ENCODE peak calls at places on chromosomes 6 and 20, in five cellular contexts. One of them, this sample, is unnamed.

GRCh38 chr6:73234732-73235131 is 9.4 kb upstream of the KHDC1L start:
- DNase-seq in HTR-8/SVneo: peak
- DNase-seq in sciatic nerve: no peak
- DNase-seq in activated T-helper 1 cell treated with anti-CD3 and anti-CD28 coated beads, Interleukin-12 subunit alpha, Interleukin-12 subunit beta, Interleukin-2, Interleukin-4 antibody, amounts not matched to agents 30 ng/mL and 10 ng/mL and 1 ng/mL, durations not matched to agents 14 hours and 24 hours and 36 hours: no peak
- DNase-seq in activated naive CD4-positive, alpha-beta T cell treated with Interleukin-2 at 50 U/mL for 16 hours: no peak
- DNase-seq in this sample: no peak

GRCh38 chr6:55998586-55998985 is 123.2 kb upstream of the BMP5 start:
- DNase-seq in activated naive CD4-positive, alpha-beta T cell treated with Interleukin-2 at 50 U/mL for 16 hours: no peak
- DNase-seq in sciatic nerve: no peak
- DNase-seq in activated T-helper 1 cell treated with anti-CD3 and anti-CD28 coated beads, Interleukin-12 subunit alpha, Interleukin-12 subunit beta, Interleukin-2, Interleukin-4 antibody, amounts not matched to agents 30 ng/mL and 10 ng/mL and 1 ng/mL, durations not matched to agents 14 hours and 24 hours and 36 hours: no peak
- DNase-seq in HTR-8/SVneo: no peak
- DNase-seq in this sample: no peak

GRCh38 chr20:25082498-25082873 is 545 bp upstream of the VSX1 start:
- DNase-seq in HTR-8/SVneo: no peak
- DNase-seq in activated T-helper 1 cell treated with anti-CD3 and anti-CD28 coated beads, Interleukin-12 subunit alpha, Interleukin-12 subunit beta, Interleukin-2, Interleukin-4 antibody, amounts not matched to agents 30 ng/mL and 10 ng/mL and 1 ng/mL, durations not matched to agents 14 hours and 24 hours and 36 hours: no peak
- DNase-seq in sciatic nerve: peak
- DNase-seq in activated naive CD4-positive, alpha-beta T cell treated with Interleukin-2 at 50 U/mL for 16 hours: no peak
- DNase-seq in this sample: peak

GRCh38 chr20:35523298-35523888 is 6.1 kb downstream of the C20orf173 start:
- DNase-seq in sciatic nerve: no peak
- DNase-seq in activated T-helper 1 cell treated with anti-CD3 and anti-CD28 coated beads, Interleukin-12 subunit alpha, Interleukin-12 subunit beta, Interleukin-2, Interleukin-4 antibody, amounts not matched to agents 30 ng/mL and 10 ng/mL and 1 ng/mL, durations not matched to agents 14 hours and 24 hours and 36 hours: peak
- DNase-seq in activated naive CD4-positive, alpha-beta T cell treated with Interleukin-2 at 50 U/mL for 16 hours: peak
- DNase-seq in HTR-8/SVneo: no peak
- DNase-seq in this sample: peak

GRCh38 chr6:158029668-158030230 is 48.1 kb downstream of the SYNJ2 start:
- DNase-seq in activated naive CD4-positive, alpha-beta T cell treated with Interleukin-2 at 50 U/mL for 16 hours: no peak
- DNase-seq in activated T-helper 1 cell treated with anti-CD3 and anti-CD28 coated beads, Interleukin-12 subunit alpha, Interleukin-12 subunit beta, Interleukin-2, Interleukin-4 antibody, amounts not matched to agents 30 ng/mL and 10 ng/mL and 1 ng/mL, durations not matched to agents 14 hours and 24 hours and 36 hours: no peak
- DNase-seq in HTR-8/SVneo: no peak
- DNase-seq in sciatic nerve: no peak
- DNase-seq in this sample: no peak

GRCh38 chr6:77972334-77972733 is 319.5 kb downstream of the MEI4 start:
- DNase-seq in activated naive CD4-positive, alpha-beta T cell treated with Interleukin-2 at 50 U/mL for 16 hours: no peak
- DNase-seq in activated T-helper 1 cell treated with anti-CD3 and anti-CD28 coated beads, Interleukin-12 subunit alpha, Interleukin-12 subunit beta, Interleukin-2, Interleukin-4 antibody, amounts not matched to agents 30 ng/mL and 10 ng/mL and 1 ng/mL, durations not matched to agents 14 hours and 24 hours and 36 hours: no peak
- DNase-seq in HTR-8/SVneo: no peak
- DNase-seq in sciatic nerve: no peak
- DNase-seq in this sample: no peak

GRCh38 chr6:122063090-122063489 is 336.4 kb upstream of the HSF2 start:
- DNase-seq in activated naive CD4-positive, alpha-beta T cell treated with Interleukin-2 at 50 U/mL for 16 hours: no peak
- DNase-seq in HTR-8/SVneo: no peak
- DNase-seq in sciatic nerve: no peak
- DNase-seq in activated T-helper 1 cell treated with anti-CD3 and anti-CD28 coated beads, Interleukin-12 subunit alpha, Interleukin-12 subunit beta, Interleukin-2, Interleukin-4 antibody, amounts not matched to agents 30 ng/mL and 10 ng/mL and 1 ng/mL, durations not matched to agents 14 hours and 24 hours and 36 hours: no peak
- DNase-seq in this sample: no peak

GRCh38 chr6:69232506-69233194 is 564.2 kb downstream of the LMBRD1 start:
- DNase-seq in sciatic nerve: peak
- DNase-seq in HTR-8/SVneo: peak
- DNase-seq in activated naive CD4-positive, alpha-beta T cell treated with Interleukin-2 at 50 U/mL for 16 hours: peak
- DNase-seq in activated T-helper 1 cell treated with anti-CD3 and anti-CD28 coated beads, Interleukin-12 subunit alpha, Interleukin-12 subunit beta, Interleukin-2, Interleukin-4 antibody, amounts not matched to agents 30 ng/mL and 10 ng/mL and 1 ng/mL, durations not matched to agents 14 hours and 24 hours and 36 hours: peak
- DNase-seq in this sample: peak

GRCh38 chr6:17962436-17963031 is 24.9 kb downstream of the KIF13A start:
- DNase-seq in activated naive CD4-positive, alpha-beta T cell treated with Interleukin-2 at 50 U/mL for 16 hours: no peak
- DNase-seq in activated T-helper 1 cell treated with anti-CD3 and anti-CD28 coated beads, Interleukin-12 subunit alpha, Interleukin-12 subunit beta, Interleukin-2, Interleukin-4 antibody, amounts not matched to agents 30 ng/mL and 10 ng/mL and 1 ng/mL, durations not matched to agents 14 hours and 24 hours and 36 hours: no peak
- DNase-seq in HTR-8/SVneo: peak
- DNase-seq in sciatic nerve: no peak
- DNase-seq in this sample: no peak

GRCh38 chr6:135675862-135676261 is 175.6 kb upstream of the PDE7B start:
- DNase-seq in HTR-8/SVneo: peak
- DNase-seq in activated naive CD4-positive, alpha-beta T cell treated with Interleukin-2 at 50 U/mL for 16 hours: no peak
- DNase-seq in sciatic nerve: no peak
- DNase-seq in activated T-helper 1 cell treated with anti-CD3 and anti-CD28 coated beads, Interleukin-12 subunit alpha, Interleukin-12 subunit beta, Interleukin-2, Interleukin-4 antibody, amounts not matched to agents 30 ng/mL and 10 ng/mL and 1 ng/mL, durations not matched to agents 14 hours and 24 hours and 36 hours: peak
- DNase-seq in this sample: peak

GRCh38 chr6:7468382-7469081 is 72.9 kb upstream of the DSP start:
- DNase-seq in activated naive CD4-positive, alpha-beta T cell treated with Interleukin-2 at 50 U/mL for 16 hours: peak
- DNase-seq in HTR-8/SVneo: peak
- DNase-seq in activated T-helper 1 cell treated with anti-CD3 and anti-CD28 coated beads, Interleukin-12 subunit alpha, Interleukin-12 subunit beta, Interleukin-2, Interleukin-4 antibody, amounts not matched to agents 30 ng/mL and 10 ng/mL and 1 ng/mL, durations not matched to agents 14 hours and 24 hours and 36 hours: no peak
- DNase-seq in sciatic nerve: no peak
- DNase-seq in this sample: no peak

GRCh38 chr6:46629698-46630097 is 22.9 kb downstream of the CYP39A1 start:
- DNase-seq in activated naive CD4-positive, alpha-beta T cell treated with Interleukin-2 at 50 U/mL for 16 hours: no peak
- DNase-seq in sciatic nerve: no peak
- DNase-seq in HTR-8/SVneo: no peak
- DNase-seq in activated T-helper 1 cell treated with anti-CD3 and anti-CD28 coated beads, Interleukin-12 subunit alpha, Interleukin-12 subunit beta, Interleukin-2, Interleukin-4 antibody, amounts not matched to agents 30 ng/mL and 10 ng/mL and 1 ng/mL, durations not matched to agents 14 hours and 24 hours and 36 hours: no peak
- DNase-seq in this sample: no peak

GRCh38 chr6:10180138-10181074 is 234.5 kb downstream of the TFAP2A start:
- DNase-seq in activated T-helper 1 cell treated with anti-CD3 and anti-CD28 coated beads, Interleukin-12 subunit alpha, Interleukin-12 subunit beta, Interleukin-2, Interleukin-4 antibody, amounts not matched to agents 30 ng/mL and 10 ng/mL and 1 ng/mL, durations not matched to agents 14 hours and 24 hours and 36 hours: no peak
- DNase-seq in HTR-8/SVneo: no peak
- DNase-seq in sciatic nerve: no peak
- DNase-seq in activated naive CD4-positive, alpha-beta T cell treated with Interleukin-2 at 50 U/mL for 16 hours: no peak
- DNase-seq in this sample: no peak

GRCh38 chr6:152180601-152181000 is 373.1 kb downstream of the ESR1 start:
- DNase-seq in sciatic nerve: no peak
- DNase-seq in HTR-8/SVneo: no peak
- DNase-seq in activated T-helper 1 cell treated with anti-CD3 and anti-CD28 coated beads, Interleukin-12 subunit alpha, Interleukin-12 subunit beta, Interleukin-2, Interleukin-4 antibody, amounts not matched to agents 30 ng/mL and 10 ng/mL and 1 ng/mL, durations not matched to agents 14 hours and 24 hours and 36 hours: no peak
- DNase-seq in activated naive CD4-positive, alpha-beta T cell treated with Interleukin-2 at 50 U/mL for 16 hours: no peak
- DNase-seq in this sample: no peak

GRCh38 chr20:45028424-45029136 is 62.3 kb downstream of the STK4 start:
- DNase-seq in sciatic nerve: no peak
- DNase-seq in activated naive CD4-positive, alpha-beta T cell treated with Interleukin-2 at 50 U/mL for 16 hours: peak
- DNase-seq in HTR-8/SVneo: no peak
- DNase-seq in activated T-helper 1 cell treated with anti-CD3 and anti-CD28 coated beads, Interleukin-12 subunit alpha, Interleukin-12 subunit beta, Interleukin-2, Interleukin-4 antibody, amounts not matched to agents 30 ng/mL and 10 ng/mL and 1 ng/mL, durations not matched to agents 14 hours and 24 hours and 36 hours: no peak
- DNase-seq in this sample: no peak

GRCh38 chr6:157830354-157831017 is 7.4 kb downstream of the SNX9 start:
- DNase-seq in HTR-8/SVneo: no peak
- DNase-seq in activated T-helper 1 cell treated with anti-CD3 and anti-CD28 coated beads, Interleukin-12 subunit alpha, Interleukin-12 subunit beta, Interleukin-2, Interleukin-4 antibody, amounts not matched to agents 30 ng/mL and 10 ng/mL and 1 ng/mL, durations not matched to agents 14 hours and 24 hours and 36 hours: no peak
- DNase-seq in activated naive CD4-positive, alpha-beta T cell treated with Interleukin-2 at 50 U/mL for 16 hours: no peak
- DNase-seq in sciatic nerve: no peak
- DNase-seq in this sample: peak

GRCh38 chr6:305371-306206 is 13.3 kb downstream of the DUSP22 start:
- DNase-seq in activated naive CD4-positive, alpha-beta T cell treated with Interleukin-2 at 50 U/mL for 16 hours: no peak
- DNase-seq in HTR-8/SVneo: no peak
- DNase-seq in sciatic nerve: no peak
- DNase-seq in activated T-helper 1 cell treated with anti-CD3 and anti-CD28 coated beads, Interleukin-12 subunit alpha, Interleukin-12 subunit beta, Interleukin-2, Interleukin-4 antibody, amounts not matched to agents 30 ng/mL and 10 ng/mL and 1 ng/mL, durations not matched to agents 14 hours and 24 hours and 36 hours: no peak
- DNase-seq in this sample: peak

GRCh38 chr6:110226261-110226660 is 46.0 kb downstream of the CDC40 start:
- DNase-seq in sciatic nerve: no peak
- DNase-seq in activated T-helper 1 cell treated with anti-CD3 and anti-CD28 coated beads, Interleukin-12 subunit alpha, Interleukin-12 subunit beta, Interleukin-2, Interleukin-4 antibody, amounts not matched to agents 30 ng/mL and 10 ng/mL and 1 ng/mL, durations not matched to agents 14 hours and 24 hours and 36 hours: no peak
- DNase-seq in HTR-8/SVneo: no peak
- DNase-seq in activated naive CD4-positive, alpha-beta T cell treated with Interleukin-2 at 50 U/mL for 16 hours: no peak
- DNase-seq in this sample: no peak

GRCh38 chr6:48757661-48758060 is 646.7 kb upstream of the PTCHD4 start:
- DNase-seq in activated naive CD4-positive, alpha-beta T cell treated with Interleukin-2 at 50 U/mL for 16 hours: no peak
- DNase-seq in sciatic nerve: no peak
- DNase-seq in HTR-8/SVneo: no peak
- DNase-seq in activated T-helper 1 cell treated with anti-CD3 and anti-CD28 coated beads, Interleukin-12 subunit alpha, Interleukin-12 subunit beta, Interleukin-2, Interleukin-4 antibody, amounts not matched to agents 30 ng/mL and 10 ng/mL and 1 ng/mL, durations not matched to agents 14 hours and 24 hours and 36 hours: no peak
- DNase-seq in this sample: no peak

GRCh38 chr20:53413188-53413631 is 180.4 kb downstream of the ZNF217 start:
- DNase-seq in activated T-helper 1 cell treated with anti-CD3 and anti-CD28 coated beads, Interleukin-12 subunit alpha, Interleukin-12 subunit beta, Interleukin-2, Interleukin-4 antibody, amounts not matched to agents 30 ng/mL and 10 ng/mL and 1 ng/mL, durations not matched to agents 14 hours and 24 hours and 36 hours: peak
- DNase-seq in HTR-8/SVneo: peak
- DNase-seq in activated naive CD4-positive, alpha-beta T cell treated with Interleukin-2 at 50 U/mL for 16 hours: peak
- DNase-seq in sciatic nerve: no peak
- DNase-seq in this sample: peak

GRCh38 chr6:166658792-166659150 is 31.7 kb upstream of the RPS6KA2 start:
- DNase-seq in activated naive CD4-positive, alpha-beta T cell treated with Interleukin-2 at 50 U/mL for 16 hours: no peak
- DNase-seq in activated T-helper 1 cell treated with anti-CD3 and anti-CD28 coated beads, Interleukin-12 subunit alpha, Interleukin-12 subunit beta, Interleukin-2, Interleukin-4 antibody, amounts not matched to agents 30 ng/mL and 10 ng/mL and 1 ng/mL, durations not matched to agents 14 hours and 24 hours and 36 hours: no peak
- DNase-seq in HTR-8/SVneo: no peak
- DNase-seq in sciatic nerve: no peak
- DNase-seq in this sample: no peak

GRCh38 chr6:2376429-2377355 is 131.3 kb upstream of the GMDS start:
- DNase-seq in activated T-helper 1 cell treated with anti-CD3 and anti-CD28 coated beads, Interleukin-12 subunit alpha, Interleukin-12 subunit beta, Interleukin-2, Interleukin-4 antibody, amounts not matched to agents 30 ng/mL and 10 ng/mL and 1 ng/mL, durations not matched to agents 14 hours and 24 hours and 36 hours: no peak
- DNase-seq in HTR-8/SVneo: peak
- DNase-seq in sciatic nerve: no peak
- DNase-seq in activated naive CD4-positive, alpha-beta T cell treated with Interleukin-2 at 50 U/mL for 16 hours: no peak
- DNase-seq in this sample: no peak

GRCh38 chr6:9172096-9172495 is 736.8 kb upstream of the SLC35B3 start:
- DNase-seq in activated naive CD4-positive, alpha-beta T cell treated with Interleukin-2 at 50 U/mL for 16 hours: no peak
- DNase-seq in HTR-8/SVneo: no peak
- DNase-seq in activated T-helper 1 cell treated with anti-CD3 and anti-CD28 coated beads, Interleukin-12 subunit alpha, Interleukin-12 subunit beta, Interleukin-2, Interleukin-4 antibody, amounts not matched to agents 30 ng/mL and 10 ng/mL and 1 ng/mL, durations not matched to agents 14 hours and 24 hours and 36 hours: no peak
- DNase-seq in sciatic nerve: no peak
- DNase-seq in this sample: no peak

GRCh38 chr6:53440331-53440730 is 91.6 kb upstream of the ELOVL5 start:
- DNase-seq in activated naive CD4-positive, alpha-beta T cell treated with Interleukin-2 at 50 U/mL for 16 hours: no peak
- DNase-seq in HTR-8/SVneo: no peak
- DNase-seq in activated T-helper 1 cell treated with anti-CD3 and anti-CD28 coated beads, Interleukin-12 subunit alpha, Interleukin-12 subunit beta, Interleukin-2, Interleukin-4 antibody, amounts not matched to agents 30 ng/mL and 10 ng/mL and 1 ng/mL, durations not matched to agents 14 hours and 24 hours and 36 hours: no peak
- DNase-seq in sciatic nerve: no peak
- DNase-seq in this sample: no peak

GRCh38 chr20:17617868-17618672 is 48.2 kb downstream of the DSTN start:
- DNase-seq in activated naive CD4-positive, alpha-beta T cell treated with Interleukin-2 at 50 U/mL for 16 hours: no peak
- DNase-seq in activated T-helper 1 cell treated with anti-CD3 and anti-CD28 coated beads, Interleukin-12 subunit alpha, Interleukin-12 subunit beta, Interleukin-2, Interleukin-4 antibody, amounts not matched to agents 30 ng/mL and 10 ng/mL and 1 ng/mL, durations not matched to agents 14 hours and 24 hours and 36 hours: no peak
- DNase-seq in sciatic nerve: peak
- DNase-seq in HTR-8/SVneo: no peak
- DNase-seq in this sample: peak

GRCh38 chr6:117498159-117498558 is 15.7 kb downstream of the DCBLD1 start:
- DNase-seq in sciatic nerve: no peak
- DNase-seq in HTR-8/SVneo: peak
- DNase-seq in activated T-helper 1 cell treated with anti-CD3 and anti-CD28 coated beads, Interleukin-12 subunit alpha, Interleukin-12 subunit beta, Interleukin-2, Interleukin-4 antibody, amounts not matched to agents 30 ng/mL and 10 ng/mL and 1 ng/mL, durations not matched to agents 14 hours and 24 hours and 36 hours: no peak
- DNase-seq in activated naive CD4-positive, alpha-beta T cell treated with Interleukin-2 at 50 U/mL for 16 hours: no peak
- DNase-seq in this sample: no peak

GRCh38 chr20:4109587-4109986 is 94.2 kb upstream of the RNF24 start:
- DNase-seq in activated naive CD4-positive, alpha-beta T cell treated with Interleukin-2 at 50 U/mL for 16 hours: no peak
- DNase-seq in activated T-helper 1 cell treated with anti-CD3 and anti-CD28 coated beads, Interleukin-12 subunit alpha, Interleukin-12 subunit beta, Interleukin-2, Interleukin-4 antibody, amounts not matched to agents 30 ng/mL and 10 ng/mL and 1 ng/mL, durations not matched to agents 14 hours and 24 hours and 36 hours: no peak
- DNase-seq in HTR-8/SVneo: no peak
- DNase-seq in sciatic nerve: no peak
- DNase-seq in this sample: no peak

GRCh38 chr6:31972709-31973350 is 892 bp upstream of the DXO start:
- DNase-seq in activated T-helper 1 cell treated with anti-CD3 and anti-CD28 coated beads, Interleukin-12 subunit alpha, Interleukin-12 subunit beta, Interleukin-2, Interleukin-4 antibody, amounts not matched to agents 30 ng/mL and 10 ng/mL and 1 ng/mL, durations not matched to agents 14 hours and 24 hours and 36 hours: no peak
- DNase-seq in HTR-8/SVneo: no peak
- DNase-seq in activated naive CD4-positive, alpha-beta T cell treated with Interleukin-2 at 50 U/mL for 16 hours: peak
- DNase-seq in sciatic nerve: no peak
- DNase-seq in this sample: no peak

GRCh38 chr20:19121463-19121862 is 91.0 kb upstream of the SLC24A3 start:
- DNase-seq in activated T-helper 1 cell treated with anti-CD3 and anti-CD28 coated beads, Interleukin-12 subunit alpha, Interleukin-12 subunit beta, Interleukin-2, Interleukin-4 antibody, amounts not matched to agents 30 ng/mL and 10 ng/mL and 1 ng/mL, durations not matched to agents 14 hours and 24 hours and 36 hours: no peak
- DNase-seq in sciatic nerve: no peak
- DNase-seq in HTR-8/SVneo: no peak
- DNase-seq in activated naive CD4-positive, alpha-beta T cell treated with Interleukin-2 at 50 U/mL for 16 hours: no peak
- DNase-seq in this sample: no peak

GRCh38 chr6:111794716-111795452 is 78.4 kb downstream of the FYN start:
- DNase-seq in HTR-8/SVneo: no peak
- DNase-seq in activated naive CD4-positive, alpha-beta T cell treated with Interleukin-2 at 50 U/mL for 16 hours: no peak
- DNase-seq in sciatic nerve: no peak
- DNase-seq in activated T-helper 1 cell treated with anti-CD3 and anti-CD28 coated beads, Interleukin-12 subunit alpha, Interleukin-12 subunit beta, Interleukin-2, Interleukin-4 antibody, amounts not matched to agents 30 ng/mL and 10 ng/mL and 1 ng/mL, durations not matched to agents 14 hours and 24 hours and 36 hours: no peak
- DNase-seq in this sample: no peak

GRCh38 chr6:20269147-20269546 is 56.9 kb upstream of the MBOAT1 start:
- DNase-seq in sciatic nerve: no peak
- DNase-seq in activated T-helper 1 cell treated with anti-CD3 and anti-CD28 coated beads, Interleukin-12 subunit alpha, Interleukin-12 subunit beta, Interleukin-2, Interleukin-4 antibody, amounts not matched to agents 30 ng/mL and 10 ng/mL and 1 ng/mL, durations not matched to agents 14 hours and 24 hours and 36 hours: no peak
- DNase-seq in HTR-8/SVneo: no peak
- DNase-seq in activated naive CD4-positive, alpha-beta T cell treated with Interleukin-2 at 50 U/mL for 16 hours: no peak
- DNase-seq in this sample: no peak

GRCh38 chr6:121510568-121511177 is 75.2 kb downstream of the GJA1 start:
- DNase-seq in sciatic nerve: no peak
- DNase-seq in activated T-helper 1 cell treated with anti-CD3 and anti-CD28 coated beads, Interleukin-12 subunit alpha, Interleukin-12 subunit beta, Interleukin-2, Interleukin-4 antibody, amounts not matched to agents 30 ng/mL and 10 ng/mL and 1 ng/mL, durations not matched to agents 14 hours and 24 hours and 36 hours: no peak
- DNase-seq in HTR-8/SVneo: no peak
- DNase-seq in activated naive CD4-positive, alpha-beta T cell treated with Interleukin-2 at 50 U/mL for 16 hours: no peak
- DNase-seq in this sample: no peak

This sample was measured in GM13977.